ENCODE peak calls at places on chromosome 12, in nine cellular contexts. M, Z, B, T, A, K, N, C and D are unnamed samples.

GRCh38 chr12:25958254-25959068 is at the start of gene RASSF8:
- DNase-seq in B (peak), N (peak), T (peak), C (peak), K (peak), M (peak), A (peak), Z (peak), D (no peak)

GRCh38 chr12:51827925-51828818 is 20.3 kb downstream of the FIGNL2 start:
- DNase-seq in B (no peak), A (no peak), M (peak), T (peak), N (no peak), C (peak), Z (peak), K (peak), D (peak)

GRCh38 chr12:92147491-92147890 is 1.8 kb upstream of the BTG1 start:
- DNase-seq in N (no peak), T (no peak), A (no peak), Z (no peak), M (no peak), K (no peak), B (no peak), C (no peak), D (no peak)

GRCh38 chr12:94267530-94267877 is 119.1 kb downstream of the PLXNC1 start:
- DNase-seq in N (no peak), Z (no peak), A (no peak), T (no peak), C (no peak), B (no peak), M (no peak), K (no peak), D (no peak)

GRCh38 chr12:127504874-127505273 is 762.1 kb upstream of the TMEM132C start:
- DNase-seq in M (no peak), Z (no peak), N (no peak), A (no peak), K (no peak), T (no peak), B (no peak), C (no peak), D (no peak)

GRCh38 chr12:18443768-18444437 is 182.6 kb downstream of the PIK3C2G start:
- DNase-seq in A (no peak), M (peak), C (peak), N (no peak), B (no peak), T (no peak), Z (no peak), K (peak), D (no peak)

GRCh38 chr12:27052176-27052575 is 29.8 kb downstream of the MED21 start:
- DNase-seq in N (no peak), T (no peak), C (no peak), Z (no peak), K (no peak), M (no peak), B (no peak), A (no peak), D (no peak)

GRCh38 chr12:89663577-89664357 is 44.9 kb downstream of the ATP2B1 start:
- DNase-seq in A (no peak), C (no peak), N (no peak), M (peak), Z (peak), T (peak), K (peak), B (no peak), D (no peak)

GRCh38 chr12:89075890-89076591 is 276.3 kb downstream of the DUSP6 start:
- DNase-seq in Z (peak), B (no peak), A (no peak), N (no peak), C (no peak), M (peak), K (no peak), T (no peak), D (no peak)

GRCh38 chr12:121812320-121812871 is 8.6 kb downstream of the SETD1B start:
- DNase-seq in Z (peak), T (no peak), K (peak), A (peak), C (peak), B (no peak), N (peak), M (peak), D (no peak)

GRCh38 chr12:93379432-93380308 is 1.9 kb downstream of the NUDT4 start:
- DNase-seq in Z (peak), K (no peak), C (no peak), N (no peak), A (no peak), B (peak), M (peak), T (no peak), D (no peak)

GRCh38 chr12:56261503-56262230 is 3.5 kb upstream of the ANKRD52 start:
- DNase-seq in N (no peak), C (peak), M (peak), T (no peak), A (peak), Z (peak), K (peak), B (no peak), D (peak)

GRCh38 chr12:29610473-29611174 is 113.1 kb upstream of the OVCH1 start:
- DNase-seq in Z (peak), B (no peak), T (no peak), A (no peak), M (peak), C (no peak), N (no peak), K (no peak), D (no peak)

GRCh38 chr12:58142991-58143390 is 201.6 kb downstream of the ATP23 start:
- DNase-seq in Z (no peak), B (no peak), N (no peak), K (no peak), C (no peak), M (no peak), T (no peak), A (no peak), D (no peak)

GRCh38 chr12:46332260-46332659 is 40.3 kb downstream of the SLC38A2 start:
- DNase-seq in N (no peak), C (no peak), Z (peak), T (no peak), B (no peak), A (no peak), M (no peak), K (peak), D (no peak)

GRCh38 chr12:32305163-32305562 is 94.2 kb upstream of the FGD4 start:
- DNase-seq in B (peak), T (no peak), A (peak), N (no peak), Z (peak), M (peak), K (no peak), C (peak), D (no peak)

GRCh38 chr12:117334855-117335587 is 26.4 kb downstream of the NOS1 start:
- DNase-seq in M (no peak), T (no peak), A (no peak), N (no peak), Z (no peak), C (no peak), K (no peak), B (no peak), D (no peak)

GRCh38 chr12:111759276-111759675 is 7.5 kb upstream of the ALDH2 start:
- DNase-seq in A (no peak), M (no peak), Z (no peak), B (no peak), T (no peak), C (no peak), K (no peak), N (no peak), D (no peak)

GRCh38 chr12:78683031-78683430 is 181.5 kb upstream of the SYT1 start:
- DNase-seq in A (no peak), B (no peak), Z (no peak), N (no peak), M (peak), K (peak), C (no peak), T (no peak), D (no peak)

GRCh38 chr12:6827437-6827894 is 741 bp upstream of the P3H3 start:
- DNase-seq in Z (peak), C (peak), N (peak), B (peak), K (peak), A (peak), T (peak), M (peak), D (no peak)

GRCh38 chr12:55673638-55674037 is 34.1 kb downstream of the ITGA7 start:
- DNase-seq in K (no peak), T (no peak), M (no peak), N (no peak), C (no peak), A (no peak), B (peak), Z (no peak), D (no peak)

GRCh38 chr12:92064420-92064819 is 81.2 kb downstream of the BTG1 start:
- DNase-seq in Z (no peak), B (peak), C (peak), T (no peak), K (no peak), A (no peak), M (no peak), N (no peak), D (no peak)

GRCh38 chr12:51889216-51890134 is 1.6 kb downstream of the ANKRD33 start:
- DNase-seq in B (no peak), A (no peak), Z (peak), K (no peak), N (no peak), C (no peak), M (no peak), T (no peak), D (no peak)

GRCh38 chr12:30329281-30329680 is 366.4 kb downstream of the IPO8 start:
- DNase-seq in C (no peak), Z (peak), B (no peak), M (peak), K (peak), T (no peak), A (no peak), N (no peak), D (no peak)

GRCh38 chr12:89345830-89346740 is 6.2 kb downstream of the DUSP6 start:
- DNase-seq in A (no peak), M (peak), C (peak), T (peak), N (no peak), B (peak), Z (peak), K (peak), D (no peak)

GRCh38 chr12:67999244-67999643 is 10.0 kb downstream of the IFNG-AS1 start:
- DNase-seq in C (no peak), M (no peak), B (no peak), A (no peak), Z (no peak), T (no peak), K (no peak), N (no peak), D (no peak)

GRCh38 chr12:6767301-6767591 is 1.1 kb downstream of the PTMS start:
- DNase-seq in T (no peak), K (no peak), M (peak), C (no peak), Z (peak), B (no peak), N (no peak), A (no peak), D (no peak)

GRCh38 chr12:2027379-2027778 is 23.1 kb upstream of the DCP1B start:
- DNase-seq in M (peak), C (no peak), T (no peak), N (no peak), Z (peak), A (no peak), B (no peak), K (peak), D (no peak)

GRCh38 chr12:12495536-12495935 is 67.1 kb downstream of the DUSP16 start:
- DNase-seq in Z (no peak), B (no peak), N (no peak), M (no peak), T (no peak), A (no peak), K (peak), C (no peak), D (no peak)

GRCh38 chr12:119071176-119071575 is 89.8 kb downstream of the SRRM4 start:
- DNase-seq in Z (no peak), A (no peak), M (no peak), N (no peak), K (no peak), T (no peak), B (no peak), C (no peak), D (no peak)

GRCh38 chr12:69810870-69811498 is 14.0 kb upstream of the MYRFL start:
- DNase-seq in Z (no peak), K (no peak), B (no peak), M (no peak), A (no peak), T (no peak), C (no peak), N (no peak), D (no peak)

GRCh38 chr12:52835271-52836041 is 1.3 kb upstream of the KRT79 start:
- DNase-seq in A (no peak), T (no peak), Z (no peak), K (no peak), M (no peak), N (no peak), B (no peak), C (no peak), D (no peak)

GRCh38 chr12:118536306-118536900 is 160.0 kb downstream of the SUDS3 start:
- DNase-seq in K (no peak), B (no peak), Z (no peak), C (no peak), T (no peak), N (no peak), M (no peak), A (no peak), D (no peak)

GRCh38 chr12:52391618-52392002 is 6.2 kb upstream of the KRT84 start:
- DNase-seq in A (no peak), Z (peak), N (no peak), T (no peak), C (no peak), M (peak), B (peak), K (no peak), D (no peak)

GRCh38 chr12:51886021-51886710 is 1.7 kb upstream of the ANKRD33 start:
- DNase-seq in Z (peak), A (peak), B (peak), N (no peak), C (no peak), T (peak), K (peak), M (peak), D (peak)

GRCh38 chr12:57604454-57605307 is at the start of gene DTX3:
- DNase-seq in Z (peak), A (peak), N (peak), C (peak), B (peak), T (no peak), K (no peak), M (peak), D (no peak)

GRCh38 chr12:121004253-121004815 is 12.0 kb downstream of the C12orf43 start:
- DNase-seq in M (no peak), K (no peak), T (no peak), Z (no peak), C (no peak), N (no peak), A (no peak), B (no peak), D (no peak)

GRCh38 chr12:75579552-75579951 is 68.1 kb upstream of the KRR1 start:
- DNase-seq in B (no peak), N (no peak), M (no peak), Z (no peak), C (no peak), K (no peak), A (no peak), T (no peak), D (no peak)

GRCh38 chr12:106113446-106114083 is 25.2 kb downstream of the NUAK1 start:
- DNase-seq in B (no peak), Z (peak), T (no peak), K (no peak), A (no peak), M (peak), N (no peak), C (no peak), D (no peak)

GRCh38 chr12:76216585-76217472 is 131.4 kb downstream of the BBS10 start:
- DNase-seq in C (no peak), M (no peak), Z (no peak), B (no peak), T (no peak), N (no peak), K (peak), A (no peak), D (no peak)